ENCODE peak calls at places on chromosomes 4 and X, in five cellular contexts. Z is GF-D8, O is Calu3, P is EL, V is substantia nigra. B is an unnamed sample.

GRCh38 chr4:70902577-70903281 is 560 bp downstream of the MOB1B start:
- DNase-seq in Z (no peak), O (no peak), P (peak; percentile 51), V (peak; percentile 11), B (no peak)

GRCh38 chr4:145937990-145938611 is 522 bp downstream of the ZNF827 start:
- DNase-seq in Z (no peak), O (no peak), P (peak; percentile 39), V (no peak), B (peak; percentile 46)

GRCh38 chrX:131944936-131945902 is 77.9 kb upstream of the STK26 start:
- DNase-seq in Z (no peak), O (no peak), P (no peak), V (no peak), B (no peak)

GRCh38 chrX:115665122-115665521 is 104.1 kb downstream of the PLS3 start:
- DNase-seq in Z (no peak), O (no peak), P (no peak), V (no peak), B (no peak)

GRCh38 chr4:108141213-108142045 is 27.3 kb downstream of the LEF1 start:
- DNase-seq in Z (no peak), O (no peak), P (no peak), V (no peak), B (peak; percentile 49)

GRCh38 chrX:131792356-131792749 is 230.7 kb upstream of the STK26 start:
- DNase-seq in Z (no peak), O (no peak), P (no peak), V (peak; percentile 58), B (no peak)

GRCh38 chrX:13747836-13748235 is 13.3 kb downstream of the OFD1 start:
- DNase-seq in Z (no peak), O (peak; percentile 43), P (peak; percentile 43), V (no peak), B (peak; percentile 17)

GRCh38 chrX:18994713-18995112 is 10.8 kb upstream of the PHKA2 start:
- DNase-seq in Z (no peak), O (no peak), P (peak; percentile 74), V (no peak), B (no peak)

GRCh38 chrX:149570668-149571067 is 16.6 kb downstream of the MAGEA9B start:
- DNase-seq in Z (no peak), O (no peak), P (peak; percentile 68), V (no peak), B (no peak)

GRCh38 chrX:53642326-53642725 is 44.2 kb downstream of the HUWE1 start:
- DNase-seq in Z (no peak), O (no peak), P (no peak), V (no peak), B (no peak)

GRCh38 chrX:20265726-20266681 is 705 bp downstream of the RPS6KA3 start:
- DNase-seq in Z (no peak), O (peak; percentile 20), P (no peak), V (no peak), B (peak; percentile 23)

GRCh38 chrX:10119399-10119990 is 37.3 kb upstream of the CLCN4 start:
- DNase-seq in Z (no peak), O (peak; percentile 55), P (peak; percentile 62), V (peak; percentile 54), B (peak; percentile 46)

GRCh38 chr4:151215295-151215694 is 61.7 kb upstream of the PRSS48 start:
- DNase-seq in Z (no peak), O (no peak), P (no peak), V (no peak), B (no peak)

GRCh38 chr4:154314248-154314647 is 177.4 kb downstream of the DCHS2 start:
- DNase-seq in Z (no peak), O (peak; percentile 21), P (peak; percentile 4), V (no peak), B (no peak)

GRCh38 chr4:175048111-175048784 is 130.1 kb downstream of the ADAM29 start:
- DNase-seq in Z (no peak), O (no peak), P (no peak), V (no peak), B (no peak)

GRCh38 chr4:1249731-1250526 is 999 bp upstream of the CTBP1 start:
- DNase-seq in Z (no peak), O (no peak), P (peak; percentile 25), V (no peak), B (peak; percentile 56)

GRCh38 chrX:26952213-26952612 is 510.9 kb downstream of the PPP4R3C start:
- DNase-seq in Z (no peak), O (no peak), P (no peak), V (no peak), B (no peak)

GRCh38 chr4:57102050-57102564 is 8.1 kb downstream of the IGFBP7 start:
- DNase-seq in Z (no peak), O (no peak), P (peak; percentile 98), V (no peak), B (no peak)

GRCh38 chr4:95742872-95743271 is 97.0 kb upstream of the PDHA2 start:
- DNase-seq in Z (no peak), O (no peak), P (no peak), V (no peak), B (no peak)

GRCh38 chrX:30283456-30284200 is 25.6 kb downstream of the NR0B1 start:
- DNase-seq in Z (no peak), O (peak; percentile 28), P (peak; percentile 74), V (no peak), B (no peak)

GRCh38 chrX:27619459-27619858 is 29.3 kb downstream of the DCAF8L2 start:
- DNase-seq in Z (no peak), O (no peak), P (no peak), V (no peak), B (no peak)

GRCh38 chr4:174523003-174523693 is 860 bp upstream of the HPGD start:
- DNase-seq in Z (no peak), O (no peak), P (no peak), V (no peak), B (no peak)

B was measured in activated naive CD4-positive, alpha-beta T cell treated with anti-CD3 and anti-CD28 coated beads, Interleukin-2, amount 50 U/mL, for 16 hours.